ENCODE peak calls at places on chromosome 9, in four cellular contexts. P is AG09319, H is ureter, C is K562. I is an unnamed sample.

GRCh38 chr9:129283705-129284606 is 105.9 kb upstream of the IER5L start:
- DNase-seq in P (no peak), H (peak), C (no peak), I (no peak)

GRCh38 chr9:38043931-38044623 is 24.9 kb downstream of the SHB start:
- DNase-seq in P (no peak), H (no peak), C (no peak), I (no peak)

GRCh38 chr9:93304574-93305496 is 120.9 kb downstream of the WNK2 start:
- DNase-seq in P (no peak), H (peak), C (peak), I (peak)

GRCh38 chr9:16559418-16560188 is 310.9 kb downstream of the BNC2 start:
- DNase-seq in P (no peak), H (no peak), C (no peak), I (no peak)

GRCh38 chr9:94916956-94917355 is 190.5 kb downstream of the AOPEP start:
- DNase-seq in P (no peak), H (no peak), C (no peak), I (no peak)

GRCh38 chr9:131116281-131117101 is 8.9 kb upstream of the NUP214 start:
- DNase-seq in P (no peak), H (no peak), C (no peak), I (no peak)

GRCh38 chr9:38026840-38027527 is 42.0 kb downstream of the SHB start:
- DNase-seq in P (no peak), H (no peak), C (no peak), I (peak)

GRCh38 chr9:81777514-81777913 is 88.2 kb upstream of the TLE1 start:
- DNase-seq in P (no peak), H (no peak), C (no peak), I (no peak)

GRCh38 chr9:122095010-122095767 is 2.1 kb upstream of the TTLL11 start:
- DNase-seq in P (no peak), H (peak), C (peak), I (peak)

GRCh38 chr9:127158995-127159801 is 36.8 kb upstream of the ANGPTL2 start:
- DNase-seq in P (peak), H (peak), C (peak), I (peak)

GRCh38 chr9:123484130-123484529 is 128.1 kb downstream of the CRB2 start:
- DNase-seq in P (no peak), H (no peak), C (no peak), I (no peak)

GRCh38 chr9:92644278-92644677 is 25.7 kb downstream of the IPPK start:
- DNase-seq in P (no peak), H (peak), C (no peak), I (no peak)

I was measured in EH.